ENCODE peak calls at places on chromosomes 5 and 9, in four cellular contexts. R is cardiac muscle cell, M is lower leg skin, N is astrocyte of the spinal cord. Q is an unnamed sample.

GRCh38 chr5:67025437-67025836 is 171.2 kb downstream of the CD180 start:
- DNase-seq in M (no peak), R (no peak), N (no peak), Q (no peak)

GRCh38 chr9:90054810-90055209 is 450.0 kb downstream of the GADD45G start:
- DNase-seq in N (no peak), M (no peak), R (no peak), Q (no peak)

GRCh38 chr9:95993342-95993741 is 117.9 kb downstream of the ERCC6L2 start:
- DNase-seq in N (no peak), R (no peak), M (no peak), Q (no peak)

GRCh38 chr5:143921525-143922311 is 109.8 kb downstream of the HMHB1 start:
- DNase-seq in R (peak), N (peak), M (peak), Q (no peak)

GRCh38 chr9:111148994-111149759 is 110.9 kb upstream of the LPAR1 start:
- DNase-seq in R (peak), M (peak), N (no peak), Q (no peak)

GRCh38 chr5:149580808-149581191 is 498 bp upstream of the ARHGEF37 start:
- DNase-seq in M (no peak), N (no peak), R (no peak), Q (no peak)

GRCh38 chr5:136040746-136041415 is 12.1 kb downstream of the TGFBI start:
- DNase-seq in R (no peak), N (no peak), M (no peak), Q (no peak)

GRCh38 chr9:83472221-83472665 is 66.0 kb downstream of the FRMD3 start:
- DNase-seq in R (peak), N (peak), M (no peak), Q (no peak)

GRCh38 chr5:81749562-81750307 is 1.2 kb downstream of the SSBP2 start:
- DNase-seq in M (no peak), R (peak), N (no peak), Q (no peak)

GRCh38 chr9:114911167-114911821 is 19.1 kb downstream of the TNFSF8 start:
- DNase-seq in M (no peak), R (peak), N (peak), Q (no peak)

GRCh38 chr9:86707932-86708510 is 239.3 kb downstream of the GAS1 start:
- DNase-seq in M (no peak), N (no peak), R (no peak), Q (no peak)

GRCh38 chr9:72150653-72151052 is 1.4 kb downstream of the GDA start:
- DNase-seq in N (no peak), M (no peak), R (no peak), Q (no peak)

GRCh38 chr5:31833005-31833404 is 194.1 kb downstream of the PDZD2 start:
- DNase-seq in M (no peak), N (no peak), R (no peak), Q (no peak)

GRCh38 chr5:34580983-34581382 is 75.1 kb upstream of the RAI14 start:
- DNase-seq in M (no peak), N (peak), R (no peak), Q (no peak)

GRCh38 chr5:168753691-168754254 is 174.6 kb upstream of the PANK3 start:
- DNase-seq in N (no peak), R (no peak), M (no peak), Q (no peak)

GRCh38 chr9:69030851-69031645 is 4.5 kb upstream of the FXN start:
- DNase-seq in N (no peak), M (no peak), R (no peak), Q (no peak)

GRCh38 chr5:69484891-69485290 is 7.7 kb upstream of the OCLN start:
- DNase-seq in R (peak), M (no peak), N (peak), Q (no peak)

GRCh38 chr5:178104492-178104891 is 8.8 kb upstream of the N4BP3 start:
- DNase-seq in R (no peak), N (no peak), M (no peak), Q (no peak)

GRCh38 chr9:75391497-75391896 is 303.2 kb downstream of the OSTF1 start:
- DNase-seq in M (no peak), N (no peak), R (no peak), Q (no peak)

GRCh38 chr5:149264432-149265069 is 7.1 kb upstream of the AFAP1L1 start:
- DNase-seq in R (no peak), M (no peak), N (no peak), Q (no peak)

GRCh38 chr5:33423018-33423630 is 17.6 kb upstream of the TARS1 start:
- DNase-seq in M (no peak), N (peak), R (peak), Q (no peak)

GRCh38 chr9:38131729-38132128 is 62.7 kb upstream of the SHB start:
- DNase-seq in R (no peak), M (no peak), N (no peak), Q (no peak)

GRCh38 chr5:55066278-55066677 is 36.2 kb upstream of the GZMA start:
- DNase-seq in N (no peak), M (no peak), R (no peak), Q (no peak)

GRCh38 chr5:2902742-2903297 is 151.3 kb upstream of the IRX2 start:
- DNase-seq in M (no peak), R (no peak), N (no peak), Q (no peak)

GRCh38 chr5:15304066-15304731 is 195.8 kb upstream of the FBXL7 start:
- DNase-seq in R (no peak), M (no peak), N (no peak), Q (no peak)

GRCh38 chr5:142540774-142541466 is 145.0 kb downstream of the FGF1 start:
- DNase-seq in M (peak), R (peak), N (peak), Q (no peak)

GRCh38 chr9:105142406-105143092 is 101.9 kb upstream of the SLC44A1 start:
- DNase-seq in R (peak), M (no peak), N (peak), Q (peak)

GRCh38 chr9:98158071-98158791 is 34.2 kb downstream of the CORO2A start:
- DNase-seq in M (no peak), R (no peak), N (no peak), Q (no peak)

GRCh38 chr5:154053468-154053867 is 14.7 kb downstream of the MFAP3 start:
- DNase-seq in N (no peak), M (no peak), R (no peak), Q (no peak)

GRCh38 chr5:123690821-123691220 is 178.8 kb downstream of the CSNK1G3 start:
- DNase-seq in R (no peak), N (peak), M (no peak), Q (no peak)

GRCh38 chr5:155254399-155254798 is 240.8 kb downstream of the KIF4B start:
- DNase-seq in M (no peak), R (no peak), N (no peak), Q (no peak)

GRCh38 chr9:126235844-126236243 is 90.8 kb upstream of the MVB12B start:
- DNase-seq in M (no peak), R (no peak), N (no peak), Q (no peak)

GRCh38 chr9:69195681-69196080 is 21.6 kb downstream of the TJP2 start:
- DNase-seq in R (no peak), M (no peak), N (no peak), Q (no peak)

GRCh38 chr9:97830884-97831829 is 21.9 kb upstream of the FOXE1 start:
- DNase-seq in R (peak), M (no peak), N (no peak), Q (no peak)

GRCh38 chr5:34803974-34804373 is 35.0 kb upstream of the TTC23L start:
- DNase-seq in N (no peak), R (peak), M (no peak), Q (no peak)

GRCh38 chr9:119802621-119803020 is 433.4 kb upstream of the BRINP1 start:
- DNase-seq in N (no peak), M (peak), R (no peak), Q (no peak)

GRCh38 chr5:178347956-178348355 is 115.4 kb upstream of the PHYKPL start:
- DNase-seq in N (no peak), R (no peak), M (no peak), Q (no peak)

GRCh38 chr9:120534266-120534665 is 45.7 kb downstream of the CDK5RAP2 start:
- DNase-seq in M (no peak), R (no peak), N (no peak), Q (no peak)

GRCh38 chr5:153584561-153585359 is 94.3 kb downstream of the GRIA1 start:
- DNase-seq in N (no peak), M (no peak), R (no peak), Q (no peak)

GRCh38 chr5:124628721-124629596 is 117.5 kb downstream of the ZNF608 start:
- DNase-seq in R (peak), N (peak), M (peak), Q (peak)

GRCh38 chr9:33919276-33919897 is 102.4 kb downstream of the UBE2R2 start:
- DNase-seq in M (no peak), R (no peak), N (no peak), Q (no peak)

GRCh38 chr9:33923079-33923478 is 106.1 kb downstream of the UBE2R2 start:
- DNase-seq in M (no peak), R (no peak), N (no peak), Q (no peak)

GRCh38 chr9:33924978-33925797 is 108.2 kb downstream of the UBE2R2 start:
- DNase-seq in N (peak), R (peak), M (no peak), Q (peak)

GRCh38 chr9:33923998-33924701 is 107.2 kb downstream of the UBE2R2 start:
- DNase-seq in M (no peak), N (no peak), R (no peak), Q (no peak)

DNA sequence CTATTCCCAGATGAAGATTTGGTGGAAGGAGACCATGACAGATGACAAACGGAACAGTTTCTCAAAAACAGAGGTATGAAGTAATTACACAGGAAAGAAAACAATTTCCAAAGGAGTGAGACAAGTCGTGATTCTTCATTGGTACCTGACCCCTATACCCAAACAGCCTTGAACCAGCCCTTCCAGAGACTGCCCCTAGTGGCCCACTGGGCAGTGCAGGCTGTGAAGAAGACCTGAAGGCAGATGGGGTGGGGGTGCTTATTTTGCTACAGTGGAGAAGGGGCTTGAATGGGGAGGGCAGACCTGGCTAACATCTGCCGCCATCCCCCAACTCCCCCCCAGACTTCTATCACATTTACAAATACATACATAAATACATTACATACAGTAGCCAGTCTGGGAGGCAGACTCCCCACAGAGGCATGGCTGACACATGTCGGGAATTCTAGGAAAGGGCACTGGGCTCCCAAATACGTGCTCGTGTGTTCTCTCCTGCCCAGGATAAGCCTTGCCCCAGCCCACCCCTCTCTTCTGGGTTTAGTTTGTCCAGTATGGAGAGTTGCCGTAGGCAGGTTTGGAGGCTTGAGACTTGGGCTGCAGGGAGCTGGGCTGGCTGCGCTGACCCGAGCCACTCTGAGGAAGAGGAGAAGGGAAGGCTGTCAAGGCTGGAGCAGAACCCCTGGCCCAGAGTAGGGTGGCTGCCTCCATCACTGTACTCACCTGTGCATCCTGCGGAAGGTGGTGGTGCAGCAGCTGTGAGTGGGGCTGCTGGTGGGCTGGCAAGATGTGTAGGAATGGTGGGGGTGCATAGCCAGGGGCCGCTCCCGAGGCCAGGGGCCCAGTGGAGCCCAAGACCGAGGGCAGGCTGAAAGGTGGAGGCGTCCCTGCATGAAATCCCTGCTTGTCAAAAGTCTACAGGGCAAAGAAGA is 105.3 kb downstream of the UBE2R2 start:
- DNase-seq in N (peak), M (no peak), R (peak), Q (no peak)
- H3K4me3 ChIP-seq in N (no peak), M (no peak), R (no peak), Q (no peak)

GRCh38 chr9:133729646-133730281 is 8.4 kb downstream of the SARDH start:
- DNase-seq in M (no peak), R (no peak), N (no peak), Q (no peak)
- TF ChIP-seq CTCF in M (no peak), R (no peak), N (no peak), Q (no peak)

DNA sequence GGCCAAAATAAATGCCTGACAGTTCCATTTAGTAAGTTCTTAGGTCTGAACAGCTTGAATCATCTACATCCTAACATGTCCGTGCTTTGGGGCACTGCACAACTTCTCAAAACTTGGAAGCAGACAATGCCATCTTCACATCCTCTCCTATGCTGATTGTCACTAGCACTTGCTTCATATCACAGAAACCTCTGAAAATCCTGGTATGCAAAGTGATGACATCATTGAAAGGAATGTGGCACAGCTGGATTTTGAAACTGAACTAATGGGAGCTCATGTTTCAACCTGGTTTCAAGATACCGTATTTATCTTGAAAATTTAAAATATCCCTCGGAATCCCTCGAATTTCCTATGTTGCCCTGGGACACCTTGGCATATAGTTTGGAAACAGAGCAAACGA is 490.2 kb upstream of the DAP start:
- DNase-seq in R (no peak), N (peak), M (no peak), Q (peak)
- H3K4me3 ChIP-seq in R (no peak), N (no peak), M (no peak), Q (no peak)

DNA sequence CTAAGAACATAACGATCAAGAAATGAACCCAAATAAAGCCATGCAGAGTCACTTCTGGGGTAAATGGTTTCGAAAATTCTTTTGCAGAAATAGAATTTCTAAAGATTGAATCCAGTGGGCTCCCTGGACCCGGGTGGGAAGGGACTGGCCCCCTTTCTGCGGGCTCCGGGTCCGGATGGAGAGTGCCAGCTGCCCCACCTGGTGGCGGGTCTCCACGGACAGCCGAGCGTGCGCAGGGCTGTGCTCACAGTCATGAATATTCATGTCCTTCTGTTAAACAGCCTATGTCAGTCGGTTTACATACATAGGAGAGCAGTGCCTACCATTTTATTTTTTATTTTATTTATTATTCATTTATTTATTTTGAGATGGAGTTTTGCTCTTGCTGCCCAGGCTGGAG is 4.7 kb upstream of the PPP1R26 start:
- DNase-seq in N (no peak), R (peak), M (no peak), Q (no peak)
- TF ChIP-seq CTCF in N (peak), R (peak), M (no peak), Q (peak)